ENCODE peak calls at places on chromosome 2, in six cellular contexts. P, A, G, I, H and Y are unnamed samples.
A peak's percentile ranks its signal among the peaks of the same experiment; 100 is the strongest.

GRCh38 chr2:187819624-187820023 is 265.4 kb upstream of the TFPI start:
- DNase-seq in P (peak; percentile 42), A (no peak), G (no peak), I (no peak), H (no peak), Y (no peak)

GRCh38 chr2:136932700-136933099 is 167.4 kb downstream of the THSD7B start:
- DNase-seq in P (peak; percentile 13), A (no peak), G (peak; percentile 14), I (no peak), H (no peak), Y (no peak)

GRCh38 chr2:133710613-133711012 is 142.3 kb upstream of the NCKAP5 start:
- DNase-seq in P (no peak), A (no peak), G (peak; percentile 34), I (no peak), H (no peak), Y (no peak)

GRCh38 chr2:200274116-200275075 is 32.1 kb upstream of the SPATS2L start:
- DNase-seq in P (no peak), A (peak; percentile 27), G (peak; percentile 44), I (no peak), H (no peak), Y (no peak)

GRCh38 chr2:148565272-148565894 is 79.2 kb upstream of the EPC2 start:
- DNase-seq in P (no peak), A (peak; percentile 16), G (no peak), I (no peak), H (no peak), Y (no peak)

GRCh38 chr2:116842164-116842563 is 972.3 kb upstream of the DDX18 start:
- DNase-seq in P (no peak), A (no peak), G (no peak), I (no peak), H (no peak), Y (no peak)

GRCh38 chr2:145771526-145771925 is 1251.6 kb upstream of the ZEB2 start:
- DNase-seq in P (no peak), A (no peak), G (no peak), I (no peak), H (no peak), Y (no peak)

GRCh38 chr2:84212611-84213314 is 246.3 kb downstream of the SUCLG1 start:
- DNase-seq in P (no peak), A (no peak), G (no peak), I (no peak), H (no peak), Y (no peak)

GRCh38 chr2:241560883-241561474 is 2.4 kb downstream of the BOK start:
- DNase-seq in P (no peak), A (peak; percentile 46), G (no peak), I (peak; percentile 21), H (peak; percentile 68), Y (no peak)

GRCh38 chr2:207819839-207820784 is 50.4 kb upstream of the FZD5 start:
- DNase-seq in P (peak; percentile 94), A (no peak), G (no peak), I (peak; percentile 60), H (no peak), Y (no peak)

GRCh38 chr2:43270930-43271615 is 44.7 kb upstream of the ZFP36L2 start:
- DNase-seq in P (no peak), A (no peak), G (no peak), I (no peak), H (peak; percentile 63), Y (no peak)

DNA sequence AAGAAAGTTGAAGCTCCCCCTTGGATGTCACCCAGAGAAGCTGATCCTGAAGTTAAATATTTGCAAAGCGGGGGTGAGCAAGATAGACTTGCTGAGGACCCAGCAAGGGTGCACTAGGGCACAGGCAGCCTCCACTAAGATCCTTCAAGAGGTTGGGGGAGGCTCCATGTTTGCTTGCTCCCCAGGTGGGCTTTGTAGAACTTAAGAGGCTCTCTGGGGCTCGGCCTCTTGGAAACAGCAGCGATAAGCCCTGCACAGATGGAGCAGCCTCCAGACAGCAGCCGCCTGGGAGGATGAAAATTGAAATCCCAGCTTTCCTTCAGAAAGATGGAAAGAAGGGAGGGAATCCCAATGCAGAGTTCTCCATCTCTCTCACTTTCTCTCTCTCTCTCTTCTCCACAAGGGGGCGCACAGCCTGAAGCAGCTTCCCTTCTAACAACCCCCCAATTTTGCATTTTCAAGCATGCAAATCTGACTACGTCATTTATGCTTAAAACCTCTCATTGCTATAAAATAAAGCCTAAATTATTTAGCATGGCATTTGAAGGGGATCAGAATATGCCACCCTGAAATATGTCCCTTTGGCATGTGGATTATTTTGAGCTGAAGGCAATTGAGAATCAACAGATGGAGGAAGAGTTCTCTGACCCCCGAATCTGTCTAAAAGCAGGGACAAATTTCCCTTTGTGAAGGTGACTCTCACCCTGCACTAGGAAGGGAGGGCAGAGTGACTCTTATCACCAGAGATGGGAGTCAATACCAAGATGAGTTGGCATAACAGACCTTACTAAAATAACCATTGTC is 185.7 kb upstream of the KLHL29 start:
- DNase-seq in P (peak; percentile 47), A (peak; percentile 43), G (peak; percentile 10), I (no peak), H (no peak), Y (no peak)
- H3K27ac ChIP-seq in P (no peak overlapping the region), A (no peak overlapping the region), G (no peak overlapping the region), I (no peak overlapping the region), H (no peak overlapping the region), Y (no peak overlapping the region)

DNA sequence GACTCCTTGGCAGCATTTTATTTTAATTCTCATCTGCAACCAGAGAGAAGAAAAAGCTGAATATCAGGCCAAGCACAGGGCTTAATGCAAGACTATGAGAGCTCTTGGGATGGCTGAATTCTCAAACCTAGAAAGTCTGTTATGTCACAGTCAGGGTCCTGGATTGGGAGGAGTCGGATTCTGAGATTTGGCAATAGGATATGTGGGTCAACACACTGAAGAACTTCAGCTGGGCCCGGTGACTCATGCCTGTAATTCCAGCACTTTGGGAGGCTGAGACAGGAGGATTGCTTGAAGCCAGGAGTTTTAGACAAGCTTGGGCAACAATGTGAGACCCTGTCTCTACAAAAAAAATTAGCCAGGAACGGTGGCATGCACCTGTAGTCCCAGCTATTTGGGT is 102.4 kb downstream of the COL3A1 start:
- DNase-seq in P (no peak), A (peak; percentile 61), G (no peak), I (no peak), H (peak; percentile 71), Y (no peak)
- TF ChIP-seq CTCF in P (no peak), A (no peak), G (no peak), I (no peak), H (no peak), Y (no peak)

DNA sequence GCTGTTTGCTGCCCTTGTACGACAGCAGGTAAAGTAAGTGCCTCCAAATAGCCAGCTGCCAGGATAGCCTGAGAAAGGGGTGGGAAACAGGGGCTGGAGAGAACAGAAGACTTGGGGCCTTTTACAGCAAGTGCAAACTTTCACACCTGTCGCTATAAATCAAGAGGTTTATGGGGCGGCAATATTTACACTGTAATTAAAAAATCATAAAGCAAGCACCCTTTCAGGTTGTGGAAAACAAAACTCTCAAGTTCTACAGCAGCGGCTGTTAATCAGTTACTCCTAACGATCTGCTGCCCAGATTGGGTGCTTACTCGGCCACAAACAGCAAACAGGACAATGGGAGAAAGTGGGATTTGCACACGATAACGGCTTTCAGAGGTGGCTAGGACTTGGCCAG is 359.5 kb upstream of the ETAA1 start:
- DNase-seq in P (no peak), A (no peak), G (no peak), I (no peak), H (no peak), Y (no peak)
- H3K27ac ChIP-seq in P (no peak overlapping the region), A (no peak overlapping the region), G (no peak overlapping the region), I (no peak overlapping the region), H (no peak overlapping the region), Y (no peak overlapping the region)

DNA sequence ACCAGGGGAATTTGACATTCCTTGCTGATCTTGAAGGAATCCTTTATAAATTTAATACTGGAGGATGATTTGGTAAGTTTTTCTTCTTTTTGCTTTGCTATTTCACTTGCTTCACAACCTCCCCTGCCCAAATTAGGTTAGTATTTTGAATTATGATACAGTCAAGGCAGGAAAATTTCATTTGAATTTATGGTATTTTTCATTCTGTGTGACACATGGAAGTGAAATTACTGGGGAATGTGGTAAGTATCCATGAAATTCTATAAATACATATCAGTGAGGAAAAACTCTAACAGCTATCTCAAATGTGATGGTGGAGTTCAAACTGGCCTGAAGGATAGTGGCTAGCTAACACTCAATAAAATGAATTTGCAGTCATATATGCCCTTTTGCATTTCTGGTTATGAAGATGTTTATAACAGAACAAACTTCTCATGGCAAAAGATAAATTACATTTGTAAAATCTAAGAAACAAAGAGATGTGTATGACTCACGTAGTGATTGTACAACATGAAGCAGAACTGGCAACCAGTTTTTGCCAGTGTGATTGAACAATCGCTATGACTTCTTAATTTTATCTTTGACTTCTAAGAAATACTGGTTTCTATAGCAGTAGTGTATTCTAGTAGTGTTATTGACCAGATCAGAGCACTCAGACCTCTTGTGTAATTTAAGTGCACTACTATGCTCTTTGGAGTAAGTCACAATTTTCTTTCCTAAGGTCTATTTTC is 152.6 kb downstream of the IKZF2 start:
- DNase-seq in P (no peak), A (peak; percentile 44), G (peak; percentile 43), I (no peak), H (no peak), Y (no peak)
- TF ChIP-seq CTCF in P (no peak), A (no peak), G (no peak), I (no peak), H (no peak), Y (no peak)

GRCh38 chr2:30218814-30219213 is 12.5 kb upstream of the LBH start:
- DNase-seq in P (no peak), A (no peak), G (peak; percentile 81), I (no peak), H (no peak), Y (no peak)
- H3K27ac ChIP-seq in P (no peak overlapping the region), A (no peak overlapping the region), G (no peak overlapping the region), I (no peak overlapping the region), H (peak overlapping the region; percentile 2), Y (no peak overlapping the region)

DNA sequence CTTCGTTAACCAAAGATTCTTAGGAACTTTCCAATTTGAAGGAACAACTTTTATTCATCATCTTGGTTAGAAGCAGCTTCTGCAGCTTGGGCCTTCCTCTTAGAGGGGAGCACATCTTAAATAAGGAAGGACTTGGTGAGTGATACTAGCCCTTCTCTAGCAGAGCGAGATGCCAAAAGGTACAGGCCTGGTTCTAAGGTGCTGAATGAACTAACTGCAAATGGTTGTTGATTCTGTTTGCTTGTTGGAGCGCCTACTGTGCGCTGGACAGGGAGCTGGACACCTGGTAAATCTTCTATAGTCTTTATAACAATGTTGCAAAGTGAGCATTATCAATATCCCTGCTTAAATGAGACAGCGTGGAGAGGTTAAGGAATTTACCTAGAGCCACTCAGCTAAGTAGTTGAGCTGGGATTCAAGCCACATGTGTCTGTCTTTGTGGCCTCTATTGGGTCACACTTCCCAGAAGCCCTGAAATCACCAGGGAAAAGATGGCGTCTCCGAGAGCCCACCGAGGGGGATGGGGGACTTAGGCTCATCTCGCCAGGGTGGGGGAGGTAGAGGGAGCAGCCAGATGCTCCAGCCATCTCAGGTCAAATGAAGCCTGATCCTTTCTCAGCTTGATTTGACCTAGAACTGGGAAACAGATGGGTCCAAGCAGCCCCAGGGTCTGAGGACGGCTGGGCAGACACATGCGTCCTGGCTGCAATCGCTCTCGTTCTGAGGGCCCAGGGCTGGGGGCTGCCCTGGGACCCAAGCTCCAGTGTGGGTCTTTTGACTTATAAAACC is 127.3 kb downstream of the MYCN start:
- DNase-seq in P (no peak), A (no peak), G (no peak), I (no peak), H (no peak), Y (no peak)
- TF ChIP-seq CTCF in P (no peak), A (no peak), G (no peak), I (no peak), H (no peak), Y (no peak)